ENCODE peak calls at places on chromosomes 11 and 22, in five cellular contexts. R is HEK293T; J is astrocyte of the hippocampus; L is right atrium auricular region; F is stimulated activated CD8-positive, alpha-beta memory T cell treated with anti-CD3 and anti-CD28 coated beads, Interleukin-12 subunit alpha, Interleukin-12 subunit beta, amount 100 ng/mL, for 1 hour. O is an unnamed sample.

GRCh38 chr11:60111793-60112192 is 23.3 kb downstream of the MS4A2 start:
- DNase-seq in R (no peak), J (no peak), L (no peak), F (no peak), O (no peak)

GRCh38 chr11:68843703-68844312 is 2.1 kb upstream of the CPT1A start:
- DNase-seq in R (no peak), J (peak), L (no peak), F (peak), O (peak)

GRCh38 chr11:2173761-2174160 is 2.1 kb upstream of the TH start:
- DNase-seq in R (no peak), J (no peak), L (no peak), F (no peak), O (no peak)

GRCh38 chr11:111941963-111942362 is 4.8 kb downstream of the DIXDC1 start:
- DNase-seq in R (no peak), J (no peak), L (peak), F (no peak), O (no peak)

GRCh38 chr22:43535741-43536140 is 123.9 kb downstream of the MPPED1 start:
- DNase-seq in R (no peak), J (no peak), L (no peak), F (no peak), O (no peak)

GRCh38 chr11:114799524-114799923 is 121.2 kb downstream of the NXPE2 start:
- DNase-seq in R (no peak), J (no peak), L (no peak), F (no peak), O (no peak)

GRCh38 chr11:1202776-1203504 is 19.9 kb upstream of the MUC5B start:
- DNase-seq in R (peak), J (peak), L (no peak), F (peak), O (peak)

GRCh38 chr11:122235615-122236014 is 119.6 kb upstream of the BLID start:
- DNase-seq in R (no peak), J (peak), L (no peak), F (no peak), O (no peak)

GRCh38 chr11:69167916-69168691 is 12.4 kb downstream of the SMIM38 start:
- DNase-seq in R (no peak), J (no peak), L (no peak), F (no peak), O (no peak)

GRCh38 chr22:46056169-46057041 is 79.4 kb upstream of the WNT7B start:
- DNase-seq in R (no peak), J (peak), L (no peak), F (no peak), O (no peak)

GRCh38 chr11:126317681-126318641 is 14.1 kb downstream of the DCPS start:
- DNase-seq in R (no peak), J (peak), L (peak), F (no peak), O (no peak)

O was measured in SK-N-DZ.